ENCODE peak calls at places on chromosome 11, in four cellular contexts. U is Panc1, O is esophagus muscularis mucosa, T is stomach. C is an unnamed sample.

GRCh38 chr11:35163707-35164496 is 24.9 kb downstream of the CD44 start:
- DNase-seq in U (no peak), T (no peak), O (no peak), C (no peak)

GRCh38 chr11:44708523-44709280 is 18.1 kb upstream of the TSPAN18 start:
- DNase-seq in U (no peak), T (no peak), O (no peak), C (no peak)

GRCh38 chr11:69892237-69892985 is 73.2 kb upstream of the FGF3 start:
- DNase-seq in U (no peak), T (no peak), O (no peak), C (peak)

GRCh38 chr11:46363031-46363407 is 15.8 kb downstream of the DGKZ start:
- DNase-seq in T (peak), O (no peak), U (no peak), C (peak)

GRCh38 chr11:111206472-111206871 is 39.1 kb upstream of the POU2AF2 start:
- DNase-seq in U (no peak), O (no peak), T (no peak), C (no peak)

GRCh38 chr11:95977534-95978174 is 53.7 kb upstream of the MTMR2 start:
- DNase-seq in U (peak), T (no peak), O (no peak), C (no peak)

GRCh38 chr11:113773092-113773415 is 438 bp downstream of the ZW10 start:
- DNase-seq in O (no peak), U (no peak), T (peak), C (no peak)

GRCh38 chr11:118570787-118571186 is 1.4 kb upstream of the ARCN1 start:
- DNase-seq in T (no peak), U (no peak), O (no peak), C (no peak)

GRCh38 chr11:95793111-95793510 is 2.8 kb downstream of the CEP57 start:
- DNase-seq in T (no peak), O (no peak), U (no peak), C (no peak)

GRCh38 chr11:19134004-19134403 is 17.0 kb downstream of the ZDHHC13 start:
- DNase-seq in T (no peak), U (no peak), O (no peak), C (no peak)

GRCh38 chr11:72751293-72752087 is 718 bp downstream of the ARAP1 start:
- DNase-seq in O (no peak), U (no peak), T (no peak), C (peak)
- TF ChIP-seq POLR2AphosphoS5 in O (no peak), U (no peak), T (no peak), C (no peak)

GRCh38 chr11:12199231-12199948 is 89.0 kb downstream of the MICAL2 start:
- DNase-seq in U (no peak), T (no peak), O (no peak), C (no peak)
- H3K27ac ChIP-seq in U (peak), T (peak), O (peak), C (no peak)

DNA sequence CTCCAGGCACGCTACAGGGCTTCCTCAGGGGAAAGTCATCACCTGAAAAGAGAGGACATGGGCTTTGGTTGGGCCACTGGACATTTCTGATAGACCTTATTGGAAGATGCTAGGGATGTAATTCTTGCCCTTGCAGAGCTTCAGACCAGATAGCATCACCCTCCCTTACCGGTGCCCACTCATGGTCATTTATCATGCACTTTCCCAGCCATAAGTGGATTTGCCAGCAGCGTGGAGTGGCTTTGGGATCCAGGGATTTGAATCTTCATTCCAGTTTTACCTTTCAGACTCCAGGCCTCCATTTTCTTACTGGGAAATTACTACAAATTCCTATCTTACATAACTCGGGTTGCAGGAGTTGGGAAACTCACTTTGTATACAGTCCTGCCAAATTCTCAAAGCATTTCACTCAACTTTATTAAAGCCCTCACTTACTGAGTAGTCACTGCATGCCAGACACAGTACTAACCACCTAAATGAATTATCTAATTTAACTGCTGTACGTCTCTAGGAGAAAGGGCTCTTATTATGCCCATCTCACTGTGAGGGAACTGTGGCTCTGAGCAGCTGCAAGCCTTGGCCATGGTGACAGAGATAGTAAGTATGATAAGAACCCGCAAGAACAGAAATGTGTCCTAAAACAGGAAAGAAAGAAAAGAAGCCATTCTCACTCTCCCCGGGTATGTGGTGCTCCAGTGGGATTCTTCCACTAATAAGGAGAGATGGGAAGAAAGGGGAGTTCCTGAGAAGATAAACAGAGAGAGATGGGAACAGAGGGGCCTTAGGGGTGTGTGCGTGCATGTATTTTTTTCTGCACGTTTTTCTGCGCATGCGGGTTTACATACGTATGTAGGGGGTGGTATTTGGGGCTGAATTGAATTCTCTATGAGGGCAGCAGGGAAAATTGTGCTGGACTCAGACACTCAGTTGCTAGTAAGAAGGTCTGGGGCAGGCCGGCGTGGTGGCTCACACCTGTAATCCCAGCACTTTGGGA is 9.7 kb downstream of the CHRM1 start:
- DNase-seq in U (no peak), O (no peak), T (no peak), C (no peak)
- TF ChIP-seq POLR2AphosphoS5 in U (no peak), O (no peak), T (no peak), C (no peak)

GRCh38 chr11:65661599-65662246 is 993 bp downstream of the RELA start:
- DNase-seq in T (no peak), U (no peak), O (no peak), C (peak)
- H3K27ac ChIP-seq in T (peak), U (peak), O (peak), C (peak)

DNA sequence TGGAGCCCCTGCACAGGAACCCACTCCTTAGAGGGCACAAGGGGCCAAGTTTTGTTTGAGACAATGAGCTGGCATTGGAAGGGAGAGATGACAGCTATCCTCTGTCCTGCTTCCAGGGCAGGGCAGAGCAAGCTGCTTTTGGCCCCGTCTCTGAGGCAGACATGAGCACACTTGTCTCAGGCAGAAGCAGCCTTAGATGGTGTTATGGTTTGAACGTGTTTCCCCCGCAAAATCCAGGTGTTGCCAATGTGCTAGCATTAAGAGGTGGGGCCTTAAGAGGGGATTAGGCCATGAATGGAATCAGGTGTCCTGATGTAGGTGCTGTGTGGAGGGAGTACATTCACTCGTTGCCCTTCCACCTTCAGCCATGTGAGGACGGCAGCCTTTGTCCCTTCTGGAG is 2.5 kb downstream of the TP53AIP1 start:
- DNase-seq in U (no peak), T (no peak), O (no peak), C (no peak)
- TF ChIP-seq POLR2AphosphoS5 in U (no peak), T (no peak), O (no peak), C (no peak)

GRCh38 chr11:67014343-67014742 is 8.6 kb upstream of the SYT12 start:
- DNase-seq in T (no peak), O (no peak), U (no peak), C (no peak)
- H3K27ac ChIP-seq in T (no peak), O (no peak), U (no peak), C (no peak)

GRCh38 chr11:207213-208176 is at the start of the genes BET1L and RIC8A:
- DNase-seq in T (peak), U (peak), O (peak), C (peak)

GRCh38 chr11:205221-206001 is 1.8 kb downstream of the BET1L start:
- DNase-seq in T (peak), U (no peak), O (no peak), C (no peak)

GRCh38 chr11:208177-208916 is 839 bp downstream of the RIC8A start:
- DNase-seq in O (peak), U (no peak), T (peak), C (peak)

GRCh38 chr11:206002-206384 is 1.2 kb downstream of the BET1L start:
- DNase-seq in O (no peak), U (no peak), T (peak), C (no peak)

DNA sequence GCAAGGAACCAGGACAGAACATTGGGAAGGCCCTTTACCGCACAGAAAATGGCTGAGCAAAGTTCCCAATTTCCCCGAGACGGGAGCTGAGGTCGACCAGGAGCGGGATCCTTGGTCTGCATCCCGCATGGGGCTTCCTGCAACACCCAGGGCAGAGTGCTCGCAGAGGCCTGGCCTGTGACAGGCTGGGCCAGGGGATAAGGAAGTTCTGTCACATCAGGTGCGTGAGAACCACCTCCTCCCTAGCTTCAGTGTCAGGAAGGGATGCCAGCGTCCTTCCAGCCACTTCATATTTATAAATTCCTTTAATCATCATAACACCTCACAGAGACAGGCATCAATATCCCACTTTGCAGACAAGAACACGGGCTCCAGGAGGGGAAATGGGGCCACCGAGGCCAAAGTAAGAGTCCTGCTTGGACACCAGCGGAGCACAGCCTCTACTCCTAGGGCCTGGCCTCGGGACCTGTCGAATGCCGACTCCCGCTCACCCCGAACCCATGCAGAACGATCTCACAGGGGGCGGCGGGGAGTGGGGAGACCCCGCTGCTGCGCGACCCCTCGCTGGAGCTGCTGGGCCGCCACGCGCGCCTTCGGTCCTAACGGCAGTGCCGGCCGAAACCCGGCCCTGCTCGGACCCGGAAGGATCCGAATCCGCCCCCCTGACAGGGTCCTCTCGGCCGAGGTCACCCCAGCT is 535 bp downstream of the BET1L start:
- DNase-seq in O (no peak), U (no peak), T (peak), C (peak)
- TF ChIP-seq POLR2AphosphoS5 in O (no peak), U (no peak), T (no peak), C (no peak)